ENCODE peak calls at places on chromosomes 16 and 17, in seven cellular contexts. K is lung; S is astrocyte; U is hepatocyte; L is dorsolateral prefrontal cortex; R is CD8-positive, alpha-beta T cell; M is H1. T is an unnamed sample.

GRCh38 chr17:69358688-69359596 is 32.0 kb upstream of the ABCA5 start:
- DNase-seq in S (no peak), R (no peak), M (no peak), U (peak; percentile 34), L (no peak), K (no peak), T (no peak)

GRCh38 chr17:79232957-79233356 is 158.3 kb downstream of the ENGASE start:
- DNase-seq in R (no peak), S (no peak), M (no peak), L (no peak), K (no peak), U (no peak), T (no peak)

GRCh38 chr16:82761236-82761635 is 134.5 kb downstream of the CDH13 start:
- DNase-seq in S (peak; percentile 61), L (peak; percentile 86), R (no peak), M (no peak), U (no peak), K (peak; percentile 38), T (no peak)

GRCh38 chr17:38705523-38705802 is 390 bp downstream of the MLLT6 start:
- DNase-seq in S (no peak), U (peak; percentile 49), L (no peak), R (no peak), M (no peak), K (no peak), T (no peak)

GRCh38 chr17:8079291-8080207 is 8.0 kb downstream of the ALOX12B start:
- DNase-seq in S (no peak), M (peak; percentile 95), U (peak; percentile 87), R (peak; percentile 64), K (peak; percentile 68), L (peak; percentile 61), T (no peak)

GRCh38 chr16:78896280-78896679 is 704.3 kb downstream of the MAF start:
- DNase-seq in M (no peak), R (no peak), S (no peak), K (no peak), U (no peak), L (no peak), T (no peak)

GRCh38 chr17:47119746-47120520 is 69.2 kb downstream of the CDC27 start:
- DNase-seq in R (no peak), L (no peak), S (peak; percentile 85), U (no peak), K (no peak), M (no peak), T (no peak)

GRCh38 chr17:38451030-38451839 is 23.0 kb downstream of the ARHGAP23 start:
- DNase-seq in R (no peak), S (peak; percentile 80), K (no peak), L (no peak), M (peak; percentile 84), U (peak; percentile 74), T (no peak)

GRCh38 chr16:13178318-13178717 is 276.9 kb downstream of the SHISA9 start:
- DNase-seq in U (no peak), K (no peak), R (no peak), S (no peak), L (peak; percentile 77), M (no peak), T (no peak)

GRCh38 chr17:9714801-9715200 is 69.5 kb downstream of the USP43 start:
- DNase-seq in M (no peak), K (no peak), L (no peak), R (no peak), S (no peak), U (no peak), T (no peak)

GRCh38 chr17:6823011-6823442 is 8.5 kb downstream of the TEKT1 start:
- DNase-seq in U (peak; percentile 26), R (no peak), L (no peak), S (peak; percentile 58), K (no peak), M (no peak), T (no peak)

GRCh38 chr17:77473615-77474226 is 333.0 kb downstream of the SEC14L1 start:
- DNase-seq in S (peak; percentile 21), L (no peak), K (no peak), M (no peak), U (peak; percentile 64), R (no peak), T (no peak)
- H3K4me3 ChIP-seq in S (no peak overlapping the region), L (no peak overlapping the region), K (no peak overlapping the region), M (no peak overlapping the region), U (no peak overlapping the region), R (no peak overlapping the region), T (no peak overlapping the region)

DNA sequence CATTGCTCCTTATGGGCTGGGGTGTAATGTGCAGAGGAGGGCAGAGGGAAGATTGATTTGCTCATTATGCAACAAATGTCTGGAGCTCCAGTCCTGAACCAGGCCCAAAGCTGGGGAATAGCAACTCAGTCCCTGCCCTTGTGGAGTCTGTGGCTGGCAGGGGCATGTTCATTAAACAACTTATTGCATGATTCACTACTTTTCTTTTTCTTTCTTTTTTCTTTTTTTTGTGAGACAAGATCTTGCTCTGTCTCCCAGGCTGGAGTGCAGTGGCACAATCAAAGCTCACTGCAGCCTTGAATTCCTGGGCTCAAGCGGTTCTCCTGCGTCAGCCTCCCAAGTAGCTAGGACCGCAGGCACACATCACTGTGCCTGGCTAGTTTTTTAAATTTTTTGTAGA is 23.1 kb downstream of the MSI2 start:
- DNase-seq in M (no peak), S (no peak), K (no peak), U (no peak), R (no peak), L (no peak), T (no peak)
- H3K4me3 ChIP-seq in M (no peak overlapping the region), S (no peak overlapping the region), K (no peak overlapping the region), U (no peak overlapping the region), R (no peak overlapping the region), L (no peak overlapping the region), T (no peak overlapping the region)

GRCh38 chr16:46883690-46884512 is at the start of gene GPT2:
- DNase-seq in R (peak; percentile 27), L (peak; percentile 97), U (peak; percentile 97), M (peak; percentile 97), K (peak; percentile 97), S (peak; percentile 87), T (peak; percentile 72)

GRCh38 chr16:46884513-46885293 is 541 bp downstream of the GPT2 start:
- DNase-seq in L (peak; percentile 62), R (no peak), U (peak; percentile 45), K (no peak), S (no peak), M (no peak), T (no peak)

GRCh38 chr16:46883353-46883689 is 841 bp upstream of the GPT2 start:
- DNase-seq in U (peak; percentile 9), K (no peak), R (no peak), M (no peak), L (peak; percentile 40), S (no peak), T (no peak)

GRCh38 chr16:46882304-46882939 is 1.7 kb upstream of the GPT2 start:
- DNase-seq in S (no peak), U (peak; percentile 44), L (no peak), K (no peak), R (no peak), M (no peak), T (no peak)

DNA sequence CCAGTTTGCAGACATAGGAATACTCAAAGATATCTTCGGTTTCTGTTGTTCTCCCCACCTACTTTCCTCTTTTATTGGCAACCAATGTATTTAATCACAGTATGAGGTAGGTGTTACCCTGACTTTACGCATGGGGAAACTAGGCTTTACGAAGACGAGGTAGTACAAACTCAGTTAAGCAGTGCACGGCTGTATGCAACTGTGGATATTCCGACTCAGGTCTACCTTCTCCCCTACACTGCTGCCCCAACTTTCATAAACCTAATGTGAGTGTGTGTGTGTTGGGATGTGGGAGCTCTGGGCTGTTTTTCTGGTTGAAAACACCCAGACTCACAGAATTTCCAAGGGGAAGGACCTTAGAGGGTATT is 1.2 kb upstream of the GPT2 start:
- DNase-seq in U (peak; percentile 6), L (no peak), S (no peak), M (no peak), K (no peak), R (no peak), T (no peak)
- H3K4me3 ChIP-seq in U (no peak overlapping the region), L (no peak overlapping the region), S (peak overlapping the region; percentile 88), M (no peak overlapping the region), K (no peak overlapping the region), R (no peak overlapping the region), T (no peak overlapping the region)

DNA sequence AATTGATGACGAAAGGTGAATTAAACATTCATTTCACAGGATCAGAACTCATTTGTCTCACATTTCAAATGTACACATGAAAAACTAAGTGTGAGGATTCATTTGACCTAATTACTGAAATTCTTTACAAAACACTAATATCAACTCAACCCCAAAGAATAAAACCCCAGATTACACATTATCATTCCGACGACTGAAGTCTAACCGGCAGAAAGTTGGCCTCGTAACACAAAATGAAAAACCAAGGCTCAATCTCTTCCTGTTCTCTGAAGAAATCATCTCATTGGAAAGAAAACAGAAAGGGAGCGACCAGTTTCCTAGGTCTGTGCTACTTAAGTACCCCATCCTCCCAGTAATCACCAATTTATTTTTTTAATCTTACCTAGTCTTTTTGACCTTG is 1.8 kb downstream of the JPT1 start:
- DNase-seq in K (no peak), M (no peak), S (no peak), R (no peak), U (no peak), L (no peak), T (no peak)
- H3K4me3 ChIP-seq in K (no peak overlapping the region), M (peak overlapping the region; percentile 94), S (peak overlapping the region; percentile 89), R (no peak overlapping the region), U (peak overlapping the region; percentile 57), L (peak overlapping the region; percentile 92), T (peak overlapping the region; percentile 96)

T was measured in HFF-Myc.